ENCODE peak calls at places on chromosome 13, in five cellular contexts. C is left lung, L is WERI-Rb-1, O is lower lobe of right lung, T is H1. P is an unnamed sample. For H3K9me3, the result is how much of the 10 kb centered on the place peaks cover.

GRCh38 chr13:26052136-26052736 is 420 bp upstream of the SHISA2 start:
- DNase-seq in T (peak), L (peak), C (no peak), O (no peak), P (no peak)

GRCh38 chr13:27401210-27401609 is 23.2 kb upstream of the GTF3A start:
- DNase-seq in T (no peak), C (no peak), L (no peak), O (peak), P (no peak)

GRCh38 chr13:73194310-73194709 is 135.5 kb downstream of the KLF5 start:
- DNase-seq in T (no peak), O (no peak), C (no peak), L (no peak), P (no peak)

GRCh38 chr13:26718146-26718545 is 42.4 kb downstream of the GPR12 start:
- DNase-seq in C (no peak), O (no peak), T (no peak), L (no peak), P (no peak)

GRCh38 chr13:93861818-93862217 is 617.7 kb downstream of the DCT start:
- DNase-seq in T (no peak), O (no peak), C (no peak), L (peak), P (no peak)

GRCh38 chr13:110907951-110908898 is 6.6 kb downstream of the ANKRD10 start:
- DNase-seq in C (no peak), L (no peak), O (no peak), T (no peak), P (no peak)

GRCh38 chr13:60227168-60227567 is 63.4 kb upstream of the DIAPH3 start:
- DNase-seq in O (no peak), T (no peak), C (no peak), L (no peak), P (no peak)

GRCh38 chr13:44298314-44298713 is 75.3 kb upstream of the SERP2 start:
- DNase-seq in T (no peak), C (no peak), O (no peak), L (no peak), P (no peak)

GRCh38 chr13:89153941-89154340 is 1482.8 kb downstream of the SLITRK5 start:
- DNase-seq in L (no peak), T (no peak), O (no peak), C (no peak), P (no peak)

GRCh38 chr13:113952151-113952982 is 21.5 kb downstream of the C13orf46 start:
- DNase-seq in L (no peak), C (peak), O (no peak), T (no peak), P (no peak)

GRCh38 chr13:50955807-50956206 is 46.2 kb downstream of the RNASEH2B start:
- DNase-seq in C (no peak), O (no peak), L (no peak), T (no peak), P (no peak)

GRCh38 chr13:95643814-95644598 is 500 bp downstream of the DZIP1 start:
- DNase-seq in O (no peak), T (peak), C (peak), L (peak), P (no peak)

GRCh38 chr13:27117158-27117557 is 54.5 kb downstream of the USP12 start:
- DNase-seq in C (no peak), L (no peak), O (no peak), T (no peak), P (no peak)

GRCh38 chr13:27919934-27920676 is at the start of gene PDX1:
- DNase-seq in C (peak), O (no peak), L (peak), T (peak), P (no peak)

GRCh38 chr13:108070925-108071324 is 144.4 kb downstream of the LIG4 start:
- DNase-seq in T (no peak), L (no peak), O (no peak), C (no peak), P (no peak)

GRCh38 chr13:40192516-40193257 is 473.8 kb downstream of the FOXO1 start:
- DNase-seq in T (no peak), C (peak), O (no peak), L (no peak), P (no peak)

DNA sequence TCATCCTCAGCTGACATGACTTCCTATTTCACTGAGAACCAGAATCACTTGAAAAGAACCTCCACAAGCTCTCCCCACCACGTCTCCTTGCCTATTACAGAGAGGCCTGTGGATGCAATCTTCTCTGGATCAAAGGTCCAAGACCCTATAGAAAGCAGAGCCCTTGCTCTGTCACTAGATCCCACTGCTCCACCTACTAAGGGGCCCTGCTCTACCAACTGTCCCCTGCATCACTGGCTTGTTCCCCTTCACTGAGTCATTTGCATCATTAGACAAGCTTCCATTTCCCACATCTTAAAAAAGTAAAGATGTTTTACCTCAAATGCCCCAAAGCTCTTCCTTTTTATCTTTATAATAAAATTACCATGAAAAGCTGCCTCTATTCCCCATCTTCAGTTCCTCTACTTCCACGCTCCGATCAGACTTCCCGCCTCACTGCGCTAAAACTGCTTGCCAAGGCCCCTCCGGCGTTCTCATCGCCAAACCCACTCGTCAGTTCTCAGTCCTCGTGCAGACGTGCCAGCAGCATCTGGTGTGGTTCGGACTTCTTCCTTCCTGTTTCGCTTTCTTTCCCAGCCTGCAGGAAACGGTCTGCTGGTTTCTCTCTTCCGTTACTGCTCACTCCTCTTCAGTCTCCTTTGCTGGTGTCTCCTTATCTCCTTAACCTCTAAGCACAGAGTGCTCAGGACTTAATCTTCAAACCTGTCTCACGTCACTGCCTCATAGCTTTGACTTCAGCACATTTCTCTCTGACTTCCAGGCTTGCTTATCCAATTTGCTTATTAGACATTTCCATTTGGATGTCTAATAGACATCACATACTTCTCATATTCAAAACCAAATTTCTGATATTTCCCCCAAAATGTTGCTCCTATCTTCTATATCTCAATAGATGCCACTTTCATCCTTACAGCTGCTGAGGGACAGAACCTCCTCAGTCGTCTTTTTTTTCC is 40.5 kb downstream of the RCBTB2 start:
- DNase-seq in O (peak), C (peak), L (no peak), T (no peak), P (peak)
- H3K27ac ChIP-seq in O (peak), C (peak), L (no peak), T (no peak), P (peak)

GRCh38 chr13:79990048-79990447 is 350.9 kb downstream of the SPRY2 start:
- DNase-seq in C (no peak), O (no peak), T (no peak), L (no peak), P (no peak)
- H3K9me3 ChIP-seq in C (under half), O (under half), T (under half), L (under half), P (under half)

GRCh38 chr13:42109957-42110356 is 61.5 kb downstream of the DGKH start:
- DNase-seq in C (no peak), O (no peak), L (no peak), T (no peak), P (no peak)
- H3K4me3 ChIP-seq in C (no peak), O (no peak), L (no peak), T (no peak), P (no peak)

DNA sequence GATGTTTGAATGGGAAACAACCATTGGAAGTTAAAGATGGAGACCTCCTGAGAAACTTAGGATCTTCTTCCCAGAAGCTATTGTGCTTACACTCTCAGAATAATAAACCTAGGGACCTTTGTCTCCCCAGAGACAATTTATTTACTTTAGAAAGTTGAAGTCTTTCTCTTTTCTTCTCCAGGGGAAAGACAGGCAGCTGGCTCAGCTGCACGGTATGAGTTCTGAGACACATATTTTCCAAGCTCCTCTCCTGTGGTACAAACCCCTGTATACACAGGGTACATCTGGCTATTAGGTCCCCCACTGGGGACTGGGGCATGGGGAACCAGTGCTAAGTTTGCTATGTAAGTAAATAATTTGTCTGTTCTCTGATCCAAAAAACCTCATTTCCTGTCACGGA is 67.5 kb upstream of the POSTN start:
- DNase-seq in C (no peak), T (no peak), L (no peak), O (no peak), P (no peak)
- H3K27ac ChIP-seq in C (no peak), T (no peak), L (no peak), O (no peak), P (no peak)

P was measured in CD8-positive, alpha-beta memory T cell.